ENCODE peak calls at places on chromosomes 5 and 9, in seven cellular contexts. One of them, this sample, is unnamed.

GRCh38 chr5:134018154-134018985 is 13.6 kb upstream of the VDAC1 start:
- DNase-seq in neuronal stem cell: no peak
- DNase-seq in mesenchymal stem cell: no peak
- DNase-seq in mesendoderm: no peak
- DNase-seq in H9: no peak
- DNase-seq in trophoblast cell: no peak
- DNase-seq in H1: no peak
- DNase-seq in this sample: peak

GRCh38 chr5:150350524-150351344 is 6.8 kb upstream of the TCOF1 start:
- DNase-seq in neuronal stem cell: peak
- DNase-seq in mesenchymal stem cell: peak
- DNase-seq in mesendoderm: peak
- DNase-seq in H9: peak
- DNase-seq in trophoblast cell: peak
- DNase-seq in H1: peak
- DNase-seq in this sample: peak

GRCh38 chr5:62043289-62044274 is 262.4 kb upstream of the KIF2A start:
- DNase-seq in neuronal stem cell: peak
- DNase-seq in mesenchymal stem cell: no peak
- DNase-seq in mesendoderm: peak
- DNase-seq in H9: peak
- DNase-seq in trophoblast cell: no peak
- DNase-seq in H1: peak
- DNase-seq in this sample: no peak

GRCh38 chr9:93814561-93814960 is 140.6 kb downstream of the BARX1 start:
- DNase-seq in neuronal stem cell: no peak
- DNase-seq in mesenchymal stem cell: no peak
- DNase-seq in mesendoderm: no peak
- DNase-seq in H9: peak
- DNase-seq in trophoblast cell: no peak
- DNase-seq in H1: peak
- DNase-seq in this sample: no peak

GRCh38 chr5:102152906-102153787 is 142.9 kb downstream of the SLCO4C1 start:
- DNase-seq in neuronal stem cell: peak
- DNase-seq in mesenchymal stem cell: peak
- DNase-seq in mesendoderm: peak
- DNase-seq in H9: no peak
- DNase-seq in trophoblast cell: peak
- DNase-seq in H1: no peak
- DNase-seq in this sample: no peak

GRCh38 chr5:137300411-137301240 is 198.5 kb downstream of the SPOCK1 start:
- DNase-seq in neuronal stem cell: no peak
- DNase-seq in mesenchymal stem cell: peak
- DNase-seq in mesendoderm: no peak
- DNase-seq in H9: no peak
- DNase-seq in trophoblast cell: no peak
- DNase-seq in H1: peak
- DNase-seq in this sample: peak

GRCh38 chr5:139384591-139385051 is 1.5 kb upstream of the SLC23A1 start:
- DNase-seq in neuronal stem cell: no peak
- DNase-seq in mesenchymal stem cell: no peak
- DNase-seq in mesendoderm: no peak
- DNase-seq in H9: no peak
- DNase-seq in trophoblast cell: no peak
- DNase-seq in H1: no peak
- DNase-seq in this sample: no peak

GRCh38 chr5:133993152-133993548 is 11.6 kb downstream of the VDAC1 start:
- DNase-seq in neuronal stem cell: no peak
- DNase-seq in mesenchymal stem cell: no peak
- DNase-seq in mesendoderm: no peak
- DNase-seq in H9: no peak
- DNase-seq in trophoblast cell: no peak
- DNase-seq in H1: no peak
- DNase-seq in this sample: peak

DNA sequence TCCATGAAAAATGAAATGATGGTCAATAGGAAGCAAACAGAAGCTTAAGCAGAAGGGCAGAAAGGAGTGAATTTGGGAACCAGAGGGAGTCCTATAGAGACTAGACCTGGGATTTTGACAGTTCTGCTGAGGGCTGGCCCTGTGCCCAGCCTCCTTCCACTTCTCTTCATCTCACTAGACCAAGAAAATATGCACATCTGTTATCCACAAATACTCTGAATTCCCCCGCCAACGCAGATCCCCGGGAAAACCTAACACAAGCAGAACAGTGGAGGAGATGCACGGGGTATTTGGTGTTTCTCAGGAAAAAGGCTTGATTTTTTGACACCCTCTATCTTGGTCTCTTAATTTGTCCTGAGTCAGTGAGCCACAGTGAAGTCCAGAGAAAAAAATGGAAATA is 22.7 kb downstream of the GRIA1 start:
- DNase-seq in neuronal stem cell: no peak
- DNase-seq in mesenchymal stem cell: no peak
- DNase-seq in mesendoderm: no peak
- DNase-seq in H9: no peak
- DNase-seq in trophoblast cell: no peak
- DNase-seq in H1: no peak
- DNase-seq in this sample: peak
- H2AK5ac ChIP-seq in neuronal stem cell: no peak
- H2AK5ac ChIP-seq in mesenchymal stem cell: no peak
- H2AK5ac ChIP-seq in mesendoderm: no peak
- H2AK5ac ChIP-seq in H9: no peak
- H2AK5ac ChIP-seq in trophoblast cell: no peak
- H2AK5ac ChIP-seq in H1: no peak
- H2AK5ac ChIP-seq in this sample: no peak

DNA sequence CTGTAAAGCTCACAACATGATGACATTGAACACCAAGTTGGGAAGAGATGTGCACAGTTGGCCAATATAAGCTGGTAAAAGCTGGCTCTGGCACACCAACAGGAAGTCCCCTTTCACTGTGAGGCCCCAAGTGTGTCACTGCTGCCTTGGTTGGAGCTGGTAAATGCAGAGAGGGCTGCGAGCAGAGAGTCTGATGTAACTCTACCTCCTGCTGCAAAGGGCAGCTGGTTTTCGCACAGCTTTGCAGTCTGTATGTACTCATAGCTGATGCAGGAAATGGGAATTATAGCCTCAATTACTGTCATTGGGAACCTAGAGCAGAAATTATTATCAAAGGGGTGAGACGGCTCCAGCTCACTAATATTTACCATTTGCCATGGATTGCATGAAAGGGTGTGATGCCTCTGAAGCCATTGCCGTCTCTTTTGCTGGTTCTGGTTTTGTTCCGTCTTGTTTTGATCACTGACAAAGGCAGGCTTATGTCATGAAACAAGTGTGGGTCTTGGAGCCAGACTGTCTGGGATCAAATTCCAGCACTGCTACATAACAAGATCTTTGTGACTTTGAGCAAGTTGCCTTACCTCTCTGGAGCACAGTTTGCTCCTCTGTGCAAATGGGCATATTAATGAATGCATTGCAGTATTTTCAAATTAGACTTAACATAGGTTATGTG is 124.3 kb upstream of the SLC25A48 start:
- DNase-seq in neuronal stem cell: no peak
- DNase-seq in mesenchymal stem cell: no peak
- DNase-seq in mesendoderm: no peak
- DNase-seq in H9: no peak
- DNase-seq in trophoblast cell: no peak
- DNase-seq in H1: no peak
- DNase-seq in this sample: no peak
- H2AK5ac ChIP-seq in neuronal stem cell: no peak
- H2AK5ac ChIP-seq in mesenchymal stem cell: no peak
- H2AK5ac ChIP-seq in mesendoderm: no peak
- H2AK5ac ChIP-seq in H9: no peak
- H2AK5ac ChIP-seq in trophoblast cell: no peak
- H2AK5ac ChIP-seq in H1: no peak
- H2AK5ac ChIP-seq in this sample: no peak

GRCh38 chr5:143955140-143955539 is 143.2 kb downstream of the HMHB1 start:
- DNase-seq in neuronal stem cell: no peak
- DNase-seq in mesenchymal stem cell: peak
- DNase-seq in mesendoderm: no peak
- DNase-seq in H9: no peak
- DNase-seq in trophoblast cell: no peak
- DNase-seq in H1: no peak
- DNase-seq in this sample: peak
- H2AK5ac ChIP-seq in neuronal stem cell: no peak
- H2AK5ac ChIP-seq in mesenchymal stem cell: no peak
- H2AK5ac ChIP-seq in mesendoderm: no peak
- H2AK5ac ChIP-seq in H9: no peak
- H2AK5ac ChIP-seq in trophoblast cell: no peak
- H2AK5ac ChIP-seq in H1: no peak
- H2AK5ac ChIP-seq in this sample: no peak

GRCh38 chr5:3595102-3595961 is at the start of gene IRX1:
- DNase-seq in neuronal stem cell: no peak
- DNase-seq in mesenchymal stem cell: no peak
- DNase-seq in mesendoderm: peak
- DNase-seq in H9: peak
- DNase-seq in trophoblast cell: no peak
- DNase-seq in H1: peak
- DNase-seq in this sample: no peak
- H2AK5ac ChIP-seq in neuronal stem cell: no peak
- H2AK5ac ChIP-seq in mesenchymal stem cell: no peak
- H2AK5ac ChIP-seq in mesendoderm: no peak
- H2AK5ac ChIP-seq in H9: no peak
- H2AK5ac ChIP-seq in trophoblast cell: no peak
- H2AK5ac ChIP-seq in H1: no peak
- H2AK5ac ChIP-seq in this sample: no peak

DNA sequence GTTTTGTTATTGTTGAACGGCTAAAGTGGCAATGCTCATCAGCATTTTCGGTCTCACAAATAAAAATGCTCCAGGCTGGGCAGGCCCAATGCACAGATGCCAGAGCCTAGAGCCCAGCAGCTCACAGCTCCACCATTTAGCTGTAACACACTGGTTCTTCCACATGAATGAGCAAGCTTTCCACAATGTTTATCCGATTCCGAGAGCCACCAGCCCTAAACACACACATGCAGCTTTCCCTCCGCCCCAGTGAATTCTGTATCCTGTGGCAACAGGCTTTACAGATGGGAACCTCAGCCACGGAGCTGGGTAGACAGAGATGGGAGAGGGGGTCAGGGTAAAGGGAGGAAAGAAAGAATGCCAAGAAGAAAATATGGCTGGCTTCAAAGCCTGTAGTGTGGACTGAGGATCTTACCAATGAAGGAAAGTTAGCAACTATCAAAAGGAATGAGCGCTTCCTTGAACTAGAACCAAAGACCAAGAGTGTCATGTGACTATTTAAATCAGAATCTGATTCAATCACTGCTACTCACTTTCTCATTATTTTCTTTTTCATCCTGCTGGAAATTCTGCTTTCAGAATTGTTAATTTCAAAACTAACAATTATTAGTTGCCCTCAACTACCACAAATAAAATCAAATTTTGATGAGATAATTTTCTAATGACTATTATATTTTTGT is 77.1 kb downstream of the MRPS27 start:
- DNase-seq in neuronal stem cell: peak
- DNase-seq in mesenchymal stem cell: peak
- DNase-seq in mesendoderm: no peak
- DNase-seq in H9: no peak
- DNase-seq in trophoblast cell: no peak
- DNase-seq in H1: no peak
- DNase-seq in this sample: no peak
- H2AK5ac ChIP-seq in neuronal stem cell: no peak
- H2AK5ac ChIP-seq in mesenchymal stem cell: no peak
- H2AK5ac ChIP-seq in mesendoderm: no peak
- H2AK5ac ChIP-seq in H9: no peak
- H2AK5ac ChIP-seq in trophoblast cell: no peak
- H2AK5ac ChIP-seq in H1: peak
- H2AK5ac ChIP-seq in this sample: peak

GRCh38 chr5:170903075-170903474 is 41.3 kb downstream of the RANBP17 start:
- DNase-seq in neuronal stem cell: no peak
- DNase-seq in mesenchymal stem cell: no peak
- DNase-seq in mesendoderm: peak
- DNase-seq in H9: peak
- DNase-seq in trophoblast cell: no peak
- DNase-seq in H1: peak
- DNase-seq in this sample: no peak
- H2AK5ac ChIP-seq in neuronal stem cell: no peak
- H2AK5ac ChIP-seq in mesenchymal stem cell: no peak
- H2AK5ac ChIP-seq in mesendoderm: no peak
- H2AK5ac ChIP-seq in H9: no peak
- H2AK5ac ChIP-seq in trophoblast cell: no peak
- H2AK5ac ChIP-seq in H1: no peak
- H2AK5ac ChIP-seq in this sample: no peak